ENCODE peak calls at places on chromosomes 16 and 17, in nine cellular contexts. E is IMR-90, M is SJSA1, Z is body of pancreas, A is neuronal stem cell, Q is WERI-Rb-1, K is AG04450, L is fibroblast of lung, S is tibial artery. W is an unnamed sample.

GRCh38 chr17:58117382-58117781 is 30.8 kb upstream of the OR4D1 start:
- DNase-seq in Z (no peak), E (no peak), M (no peak), S (no peak), Q (no peak), A (no peak), L (no peak), K (no peak), W (no peak)

GRCh38 chr17:83204230-83204725 is 124.9 kb downstream of the METRNL start:
- DNase-seq in K (no peak), S (no peak), M (no peak), A (no peak), Z (no peak), E (no peak), Q (no peak), L (no peak), W (no peak)

GRCh38 chr17:12839042-12839441 is 49.7 kb downstream of the ARHGAP44 start:
- DNase-seq in S (no peak), A (no peak), Z (no peak), K (no peak), Q (no peak), M (no peak), E (no peak), L (no peak), W (no peak)

GRCh38 chr16:75038036-75038959 is 39.5 kb downstream of the ZNRF1 start:
- DNase-seq in S (no peak), Z (no peak), E (peak), L (peak), K (no peak), A (no peak), M (no peak), Q (no peak), W (no peak)

GRCh38 chr16:69145658-69146057 is 13.2 kb downstream of the UTP4 start:
- DNase-seq in S (no peak), Z (peak), K (no peak), M (no peak), A (no peak), L (peak), Q (peak), E (peak), W (no peak)

GRCh38 chr17:17420561-17421269 is 56.1 kb upstream of the MED9 start:
- DNase-seq in E (peak), S (peak), Z (peak), L (no peak), K (no peak), A (no peak), Q (no peak), M (no peak), W (no peak)

GRCh38 chr17:39663688-39664580 is 1.2 kb upstream of the TCAP start:
- DNase-seq in A (no peak), E (no peak), Q (peak), M (no peak), S (peak), K (no peak), L (no peak), Z (no peak), W (no peak)

GRCh38 chr16:52071101-52071500 is 475.8 kb downstream of the TOX3 start:
- DNase-seq in M (no peak), A (no peak), L (no peak), S (no peak), E (no peak), K (no peak), Q (no peak), Z (no peak), W (no peak)

GRCh38 chr16:66911112-66911511 is 7.6 kb downstream of the CDH16 start:
- DNase-seq in Z (no peak), K (no peak), E (no peak), L (no peak), A (no peak), M (no peak), S (no peak), Q (no peak), W (no peak)

GRCh38 chr17:17669081-17669850 is 12.0 kb upstream of the RAI1 start:
- DNase-seq in Q (no peak), Z (no peak), A (no peak), S (no peak), K (no peak), E (peak), L (peak), M (no peak), W (no peak)

GRCh38 chr17:45162022-45162687 is 480 bp downstream of the HEXIM2 start:
- DNase-seq in M (no peak), Q (no peak), E (no peak), Z (peak), S (no peak), L (no peak), A (no peak), K (no peak), W (no peak)
- H3K4me3 ChIP-seq in M (peak), Q (peak), E (peak), Z (no peak), S (peak), L (peak), A (peak), K (peak), W (peak)

DNA sequence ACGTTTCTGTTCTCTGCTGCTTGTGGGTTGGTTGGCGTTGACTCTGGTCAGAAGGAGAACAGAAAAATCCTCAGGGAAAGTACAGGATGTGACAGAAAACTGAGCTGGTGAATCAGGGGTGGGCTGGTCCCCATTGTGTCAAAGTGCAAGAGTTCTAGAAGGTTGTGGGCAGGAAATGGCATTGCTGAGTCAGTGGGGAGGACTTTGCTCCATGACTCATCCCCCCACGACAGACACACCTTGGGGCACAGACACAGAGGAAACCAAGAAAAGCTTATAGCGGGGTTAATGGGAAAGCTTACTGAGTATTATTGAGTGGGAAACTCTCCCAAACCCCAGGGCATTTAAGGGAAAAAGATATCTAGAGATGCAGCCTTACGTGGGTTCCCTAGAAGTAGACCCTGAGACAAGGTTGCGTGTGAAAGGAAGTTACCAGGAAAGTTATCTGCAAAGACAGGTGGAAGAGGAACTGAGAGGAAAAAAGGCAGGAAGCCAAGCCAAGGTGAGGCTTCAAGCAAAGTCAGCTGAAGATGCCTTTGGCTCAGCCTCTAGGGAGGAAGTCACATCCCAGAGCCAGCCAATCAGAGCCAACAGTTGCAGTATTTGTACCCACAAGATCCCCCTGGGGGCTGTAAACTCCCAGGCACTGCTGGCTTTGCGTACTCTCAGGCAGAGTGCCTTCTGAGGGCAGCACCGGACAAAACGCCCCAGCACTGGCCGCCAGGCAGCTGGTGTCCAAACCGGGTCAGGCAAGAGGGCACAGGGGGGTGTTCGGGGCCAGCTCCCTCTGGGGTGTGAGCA is 86.4 kb downstream of the FOXL1 start:
- DNase-seq in Q (no peak), Z (peak), M (peak), S (peak), E (peak), L (peak), A (no peak), K (peak), W (no peak)
- H3K27ac ChIP-seq in Q (no peak), Z (no peak), M (peak), S (peak), E (peak), L (peak), A (no peak), K (peak), W (no peak)

DNA sequence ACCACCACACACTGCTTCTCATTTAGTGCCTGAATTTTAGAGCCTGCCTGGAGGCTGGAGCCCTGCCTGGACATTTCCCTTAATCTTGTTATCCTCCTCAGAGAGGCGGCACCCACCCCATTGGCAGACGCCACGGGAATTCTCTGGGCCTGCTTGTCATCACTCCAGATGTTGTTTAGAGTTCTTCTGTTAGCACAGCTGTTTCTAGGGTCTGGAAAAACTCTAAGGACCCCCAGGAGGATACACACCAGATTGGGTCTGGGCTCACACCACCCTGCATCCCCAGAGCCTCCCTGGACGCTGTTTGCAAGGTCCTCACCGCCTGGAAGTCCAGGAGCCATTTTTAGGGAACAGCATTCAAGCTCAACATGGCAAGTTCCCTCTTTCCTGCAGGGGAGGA is 565 bp upstream of the XAF1 start:
- DNase-seq in Q (no peak), Z (peak), S (peak), M (no peak), K (no peak), A (no peak), L (no peak), E (no peak), W (no peak)
- H3K4me3 ChIP-seq in Q (no peak), Z (no peak), S (peak), M (peak), K (peak), A (no peak), L (peak), E (no peak), W (peak)

GRCh38 chr16:4945560-4946502 is 8.9 kb upstream of the PPL start:
- DNase-seq in L (no peak), A (no peak), M (peak), Q (no peak), S (peak), K (no peak), Z (peak), E (no peak), W (no peak)
- H3K27ac ChIP-seq in L (no peak), A (no peak), M (peak), Q (no peak), S (peak), K (peak), Z (peak), E (peak), W (no peak)

GRCh38 chr17:72390675-72391501 is 270.1 kb downstream of the SOX9 start:
- DNase-seq in Q (no peak), M (peak), E (peak), S (no peak), Z (no peak), L (peak), A (no peak), K (no peak), W (no peak)

GRCh38 chr17:72387969-72388368 is 267.1 kb downstream of the SOX9 start:
- DNase-seq in K (no peak), M (no peak), L (no peak), A (no peak), E (peak), S (no peak), Z (no peak), Q (no peak), W (no peak)

GRCh38 chr17:72386619-72387237 is 265.9 kb downstream of the SOX9 start:
- DNase-seq in E (no peak), L (no peak), S (no peak), Z (no peak), K (no peak), M (peak), Q (no peak), A (no peak), W (peak)

GRCh38 chr17:72387487-72387886 is 266.7 kb downstream of the SOX9 start:
- DNase-seq in E (peak), M (peak), Q (no peak), S (no peak), L (peak), K (peak), A (no peak), Z (no peak), W (no peak)

DNA sequence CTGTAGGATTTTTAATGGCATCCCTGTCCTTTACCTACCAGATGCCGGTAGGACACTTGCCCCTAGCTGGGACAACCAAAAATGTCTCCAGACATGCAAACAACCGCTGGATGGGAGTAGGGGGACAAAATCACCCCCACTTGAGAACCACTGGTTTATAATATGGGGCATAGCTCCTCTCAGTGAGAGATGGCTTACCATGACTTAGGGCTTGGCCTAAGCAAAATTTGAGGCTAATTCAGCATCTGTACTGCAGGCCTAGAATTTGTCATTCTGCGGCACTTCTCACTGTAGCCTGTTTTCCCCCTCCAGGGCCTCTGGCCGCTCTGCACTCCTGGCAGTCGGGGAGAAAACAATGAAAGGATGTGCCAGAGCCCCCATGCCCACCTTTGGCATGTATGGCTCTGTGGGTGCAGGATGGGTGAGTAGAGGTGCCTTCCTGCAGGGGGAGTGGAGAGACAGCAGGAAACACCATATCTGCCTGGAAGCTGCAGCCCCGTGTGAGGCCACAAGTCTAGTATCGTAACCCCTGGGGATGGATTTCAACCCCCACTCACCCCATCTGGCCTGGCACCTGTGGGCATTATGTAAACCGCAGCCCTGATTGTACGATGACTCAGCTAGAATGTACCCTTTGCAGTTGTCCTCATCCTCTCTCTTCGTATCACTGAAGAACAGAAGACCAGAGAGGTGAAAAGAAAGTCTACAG is 268.1 kb downstream of the SOX9 start:
- DNase-seq in Q (peak), A (no peak), Z (no peak), K (no peak), E (no peak), L (peak), M (peak), S (no peak), W (peak)
- H3K4me3 ChIP-seq in Q (no peak), A (no peak), Z (no peak), K (no peak), E (no peak), L (no peak), M (no peak), S (no peak), W (peak)

GRCh38 chr17:80168371-80168770 is 1.5 kb upstream of the CARD14 start:
- DNase-seq in L (peak), E (no peak), K (no peak), A (no peak), Z (no peak), S (no peak), Q (peak), M (peak), W (no peak)

GRCh38 chr17:80164185-80164584 is 5.6 kb upstream of the CARD14 start:
- DNase-seq in S (no peak), A (no peak), K (no peak), E (no peak), L (no peak), Q (no peak), M (no peak), Z (no peak), W (no peak)

GRCh38 chr17:80163315-80163714 is 6.5 kb upstream of the CARD14 start:
- DNase-seq in M (no peak), A (no peak), Q (no peak), E (no peak), K (no peak), L (no peak), S (no peak), Z (no peak), W (no peak)

GRCh38 chr17:80169107-80169506 is 723 bp upstream of the CARD14 start:
- DNase-seq in Q (no peak), K (no peak), L (no peak), E (no peak), M (no peak), Z (no peak), A (no peak), S (no peak), W (no peak)

GRCh38 chr17:80166446-80166845 is 3.4 kb upstream of the CARD14 start:
- DNase-seq in L (no peak), Z (no peak), M (no peak), A (no peak), E (no peak), Q (no peak), K (no peak), S (no peak), W (no peak)
- H3K27ac ChIP-seq in L (no peak), Z (no peak), M (no peak), A (no peak), E (no peak), Q (no peak), K (no peak), S (no peak), W (no peak)